ENCODE peak calls at places on chromosomes 4 and X, in four cellular contexts. One of them, this sample, is unnamed.
A peak's percentile ranks its signal among the peaks of the same experiment; 100 is the strongest.

GRCh38 chr4:23881052-23881501 is 8.8 kb downstream of the PPARGC1A start:
- DNase-seq in WTC11: no peak
- DNase-seq in SK-N-SH: no peak
- DNase-seq in K562: no peak
- DNase-seq in this sample: no peak

GRCh38 chrX:65697915-65698796 is 30.7 kb downstream of the MSN start:
- DNase-seq in WTC11: no peak
- DNase-seq in K562: peak; percentile 41
- DNase-seq in SK-N-SH: no peak
- DNase-seq in this sample: peak; percentile 83

GRCh38 chrX:110578270-110578669 is 217.3 kb downstream of the CHRDL1 start:
- DNase-seq in WTC11: no peak
- DNase-seq in SK-N-SH: no peak
- DNase-seq in K562: no peak
- DNase-seq in this sample: no peak

GRCh38 chr4:74455361-74456055 is 10.6 kb downstream of the AREG start:
- DNase-seq in SK-N-SH: no peak
- DNase-seq in WTC11: no peak
- DNase-seq in K562: no peak
- DNase-seq in this sample: no peak

GRCh38 chr4:47490550-47490949 is 5.5 kb downstream of the ATP10D start:
- DNase-seq in K562: no peak
- DNase-seq in SK-N-SH: peak; percentile 16
- DNase-seq in WTC11: no peak
- DNase-seq in this sample: no peak

GRCh38 chrX:54838583-54838982 is 31.0 kb downstream of the MAGED2 start:
- DNase-seq in K562: no peak
- DNase-seq in WTC11: no peak
- DNase-seq in SK-N-SH: no peak
- DNase-seq in this sample: no peak

GRCh38 chrX:14497184-14497666 is 32.1 kb upstream of the GLRA2 start:
- DNase-seq in WTC11: no peak
- DNase-seq in K562: no peak
- DNase-seq in SK-N-SH: no peak
- DNase-seq in this sample: peak; percentile 12

GRCh38 chr4:165634766-165635165 is 238.3 kb upstream of the TLL1 start:
- DNase-seq in WTC11: no peak
- DNase-seq in K562: no peak
- DNase-seq in SK-N-SH: no peak
- DNase-seq in this sample: no peak

GRCh38 chr4:146943691-146944375 is 1.8 kb downstream of the TTC29 start:
- DNase-seq in WTC11: no peak
- DNase-seq in SK-N-SH: no peak
- DNase-seq in K562: no peak
- DNase-seq in this sample: no peak

GRCh38 chr4:8589831-8590545 is 2.6 kb upstream of the CPZ start:
- DNase-seq in K562: no peak
- DNase-seq in WTC11: no peak
- DNase-seq in SK-N-SH: peak; percentile 60
- DNase-seq in this sample: no peak

GRCh38 chrX:22575161-22575845 is 302.6 kb downstream of the CBLL2 start:
- DNase-seq in K562: no peak
- DNase-seq in SK-N-SH: no peak
- DNase-seq in WTC11: no peak
- DNase-seq in this sample: no peak

GRCh38 chr4:95155759-95156451 is 392.9 kb downstream of the UNC5C start:
- DNase-seq in WTC11: no peak
- DNase-seq in K562: peak; percentile 48
- DNase-seq in SK-N-SH: peak; percentile 41
- DNase-seq in this sample: no peak

GRCh38 chr4:6983500-6984142 is 59.6 kb upstream of the TADA2B start:
- DNase-seq in K562: no peak
- DNase-seq in SK-N-SH: no peak
- DNase-seq in WTC11: no peak
- DNase-seq in this sample: no peak

GRCh38 chrX:10286195-10286594 is 129.4 kb downstream of the CLCN4 start:
- DNase-seq in SK-N-SH: peak; percentile 33
- DNase-seq in K562: no peak
- DNase-seq in WTC11: no peak
- DNase-seq in this sample: no peak

GRCh38 chr4:31370866-31371465 is 650.8 kb downstream of the PCDH7 start:
- DNase-seq in K562: peak; percentile 40
- DNase-seq in WTC11: no peak
- DNase-seq in SK-N-SH: peak; percentile 49
- DNase-seq in this sample: peak; percentile 4

GRCh38 chr4:38177792-38178665 is 217.8 kb downstream of the PTTG2 start:
- DNase-seq in SK-N-SH: no peak
- DNase-seq in WTC11: no peak
- DNase-seq in K562: no peak
- DNase-seq in this sample: no peak

GRCh38 chr4:19883841-19884240 is 367.9 kb upstream of the SLIT2 start:
- DNase-seq in K562: no peak
- DNase-seq in WTC11: no peak
- DNase-seq in SK-N-SH: no peak
- DNase-seq in this sample: no peak

GRCh38 chrX:137423241-137423640 is 142.7 kb upstream of the ZIC3 start:
- DNase-seq in K562: no peak
- DNase-seq in SK-N-SH: no peak
- DNase-seq in WTC11: no peak
- DNase-seq in this sample: no peak

GRCh38 chr4:187478292-187479205 is 517.0 kb upstream of the ZFP42 start:
- DNase-seq in WTC11: no peak
- DNase-seq in K562: no peak
- DNase-seq in SK-N-SH: no peak
- DNase-seq in this sample: no peak

GRCh38 chr4:148395771-148396170 is 46.4 kb downstream of the NR3C2 start:
- DNase-seq in SK-N-SH: no peak
- DNase-seq in K562: no peak
- DNase-seq in WTC11: no peak
- DNase-seq in this sample: no peak

GRCh38 chr4:137819964-137820383 is 287.7 kb upstream of the PCDH18 start:
- DNase-seq in K562: no peak
- DNase-seq in SK-N-SH: peak; percentile 9
- DNase-seq in WTC11: peak; percentile 20
- DNase-seq in this sample: peak; percentile 1

GRCh38 chrX:44904542-44905115 is 31.6 kb downstream of the KDM6A start:
- DNase-seq in SK-N-SH: no peak
- DNase-seq in WTC11: no peak
- DNase-seq in K562: no peak
- DNase-seq in this sample: no peak

GRCh38 chr4:52911684-52912294 is 49.7 kb downstream of the RASL11B start:
- DNase-seq in SK-N-SH: peak; percentile 58
- DNase-seq in WTC11: peak; percentile 95
- DNase-seq in K562: peak; percentile 72
- DNase-seq in this sample: peak; percentile 9

GRCh38 chrX:53682885-53683555 is 3.5 kb downstream of the HUWE1 start:
- DNase-seq in WTC11: peak; percentile 13
- DNase-seq in SK-N-SH: peak; percentile 47
- DNase-seq in K562: peak; percentile 45
- DNase-seq in this sample: no peak

GRCh38 chrX:4151798-4152197 is 438.3 kb upstream of the PRKX start:
- DNase-seq in WTC11: no peak
- DNase-seq in SK-N-SH: no peak
- DNase-seq in K562: no peak
- DNase-seq in this sample: no peak

GRCh38 chr4:156568041-156568440 is 403.6 kb downstream of the PDGFC start:
- DNase-seq in SK-N-SH: no peak
- DNase-seq in WTC11: no peak
- DNase-seq in K562: no peak
- DNase-seq in this sample: no peak

GRCh38 chr4:13653356-13653755 is 25.8 kb upstream of the BOD1L1 start:
- DNase-seq in K562: no peak
- DNase-seq in WTC11: no peak
- DNase-seq in SK-N-SH: no peak
- DNase-seq in this sample: no peak

GRCh38 chr4:148790691-148791090 is 348.5 kb upstream of the NR3C2 start:
- DNase-seq in K562: no peak
- DNase-seq in WTC11: no peak
- DNase-seq in SK-N-SH: no peak
- DNase-seq in this sample: no peak

GRCh38 chr4:111066887-111067286 is 444.0 kb upstream of the PITX2 start:
- DNase-seq in WTC11: no peak
- DNase-seq in SK-N-SH: no peak
- DNase-seq in K562: no peak
- DNase-seq in this sample: no peak

GRCh38 chrX:7242613-7243012 is 94.7 kb upstream of the PUDP start:
- DNase-seq in K562: no peak
- DNase-seq in SK-N-SH: no peak
- DNase-seq in WTC11: no peak
- DNase-seq in this sample: peak; percentile 40

GRCh38 chr4:176949022-176949421 is 156.3 kb upstream of the VEGFC start:
- DNase-seq in K562: no peak
- DNase-seq in SK-N-SH: no peak
- DNase-seq in WTC11: no peak
- DNase-seq in this sample: no peak

GRCh38 chr4:2364654-2365053 is 53.8 kb downstream of the ZFYVE28 start:
- DNase-seq in K562: peak; percentile 94
- DNase-seq in WTC11: no peak
- DNase-seq in SK-N-SH: no peak
- DNase-seq in this sample: no peak

GRCh38 chrX:118545510-118545909 is 49.9 kb downstream of the DOCK11 start:
- DNase-seq in WTC11: no peak
- DNase-seq in K562: no peak
- DNase-seq in SK-N-SH: no peak
- DNase-seq in this sample: no peak

GRCh38 chr4:137545461-137545861 is 13.2 kb upstream of the PCDH18 start:
- DNase-seq in K562: no peak
- DNase-seq in WTC11: no peak
- DNase-seq in SK-N-SH: no peak
- DNase-seq in this sample: no peak

GRCh38 chr4:2860391-2861348 is 17.0 kb downstream of the ADD1 start:
- DNase-seq in WTC11: no peak
- DNase-seq in K562: no peak
- DNase-seq in SK-N-SH: no peak
- DNase-seq in this sample: no peak

DNA sequence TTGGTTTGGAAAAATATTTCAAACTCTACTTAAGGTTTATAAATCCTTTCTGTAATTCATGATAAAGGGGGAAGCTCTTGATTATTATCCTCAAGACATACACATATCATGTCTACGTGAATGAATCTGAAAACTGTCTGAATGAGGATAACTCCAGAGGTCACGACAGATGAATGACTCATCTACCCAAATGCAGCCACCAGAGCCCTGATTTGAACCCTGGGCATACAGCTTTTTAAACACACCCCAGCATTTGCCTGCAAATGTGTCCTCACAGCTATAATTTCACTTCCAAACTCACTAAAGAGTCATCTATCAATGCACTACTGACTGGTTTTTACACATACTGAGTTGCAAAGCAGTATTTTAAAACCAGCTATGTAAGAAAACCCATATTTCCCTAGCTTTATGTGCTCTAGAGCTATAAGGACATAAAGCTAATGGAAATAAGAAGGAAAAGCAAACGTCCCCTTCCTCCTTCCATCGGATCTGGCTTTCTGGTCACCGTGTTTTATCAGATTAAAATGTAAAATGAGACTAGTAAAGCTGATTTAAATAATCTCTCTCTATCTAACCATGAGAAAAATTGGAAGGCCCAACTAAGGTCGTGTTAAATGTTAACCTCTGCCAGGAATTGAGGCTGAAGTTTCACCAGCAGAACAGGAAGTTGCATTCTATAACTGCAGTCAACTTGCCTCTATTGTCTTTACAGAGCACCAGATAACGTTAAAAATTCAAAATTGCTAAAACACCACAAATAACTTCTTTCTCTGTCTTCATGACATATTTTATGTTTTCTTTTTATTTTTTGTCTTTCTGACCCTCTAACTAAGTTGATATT is 63.1 kb upstream of the SPP1 start:
- DNase-seq in K562: no peak
- DNase-seq in SK-N-SH: no peak
- DNase-seq in WTC11: no peak
- DNase-seq in this sample: no peak
- TF ChIP-seq USF1 in K562: no peak
- TF ChIP-seq USF1 in SK-N-SH: no peak
- TF ChIP-seq USF1 in WTC11: no peak
- TF ChIP-seq USF1 in this sample: no peak

DNA sequence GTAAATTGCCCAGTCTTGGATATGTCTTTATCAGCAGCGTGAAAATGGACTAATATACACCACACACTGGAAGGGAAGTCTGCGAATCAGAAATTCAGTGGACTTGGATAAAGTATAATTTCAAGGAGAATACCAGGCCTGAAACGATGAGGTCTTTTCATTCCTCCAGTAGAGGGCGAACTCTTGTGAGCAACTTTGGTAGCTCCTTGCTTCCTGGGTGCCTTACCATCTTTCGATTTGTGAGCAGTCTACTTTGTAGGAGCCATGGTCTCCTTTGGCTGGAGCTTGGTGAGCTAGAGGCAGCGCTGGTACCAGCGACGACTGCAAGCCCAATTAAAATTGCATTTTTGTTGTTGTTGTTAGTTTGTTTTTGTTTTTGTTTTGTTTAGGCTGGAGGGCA is 791.9 kb downstream of the FAT4 start:
- DNase-seq in K562: peak; percentile 3
- DNase-seq in SK-N-SH: no peak
- DNase-seq in WTC11: peak; percentile 22
- DNase-seq in this sample: no peak
- TF ChIP-seq USF1 in K562: no peak
- TF ChIP-seq USF1 in SK-N-SH: no peak
- TF ChIP-seq USF1 in WTC11: no peak
- TF ChIP-seq USF1 in this sample: no peak

DNA sequence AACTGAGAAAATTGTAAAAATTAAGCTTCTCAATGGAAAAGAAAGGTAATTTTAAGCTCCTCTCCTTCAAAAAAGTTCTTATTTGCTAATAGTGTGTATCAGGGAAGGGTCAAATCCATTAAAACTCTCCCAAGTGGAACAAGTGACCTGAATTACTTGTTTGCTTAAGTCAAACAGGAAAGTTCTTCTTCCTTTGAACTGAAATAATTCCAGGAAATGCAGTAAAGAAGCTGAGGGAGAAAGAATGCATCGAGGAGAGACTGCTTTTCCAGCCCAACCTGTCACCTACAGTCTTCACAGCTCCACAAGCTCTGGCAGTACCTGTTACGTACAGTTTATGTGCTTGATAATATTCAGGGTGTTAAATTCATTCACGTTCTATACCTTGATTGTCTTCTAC is 131.1 kb downstream of the KLHL8 start:
- DNase-seq in SK-N-SH: no peak
- DNase-seq in WTC11: no peak
- DNase-seq in K562: no peak
- DNase-seq in this sample: no peak
- TF ChIP-seq USF1 in SK-N-SH: no peak
- TF ChIP-seq USF1 in WTC11: no peak
- TF ChIP-seq USF1 in K562: no peak
- TF ChIP-seq USF1 in this sample: no peak

GRCh38 chr4:138957302-138957701 is 58.3 kb upstream of the NOCT start:
- DNase-seq in K562: no peak
- DNase-seq in WTC11: no peak
- DNase-seq in SK-N-SH: no peak
- DNase-seq in this sample: no peak

GRCh38 chr4:138960175-138960710 is 55.3 kb upstream of the NOCT start:
- DNase-seq in WTC11: no peak
- DNase-seq in K562: no peak
- DNase-seq in SK-N-SH: no peak
- DNase-seq in this sample: no peak

GRCh38 chr4:138961687-138962086 is 53.9 kb upstream of the NOCT start:
- DNase-seq in SK-N-SH: no peak
- DNase-seq in K562: no peak
- DNase-seq in WTC11: no peak
- DNase-seq in this sample: no peak

GRCh38 chr4:138958519-138958918 is 57.1 kb upstream of the NOCT start:
- DNase-seq in SK-N-SH: no peak
- DNase-seq in WTC11: no peak
- DNase-seq in K562: no peak
- DNase-seq in this sample: no peak

GRCh38 chr4:138959421-138959820 is 56.2 kb upstream of the NOCT start:
- DNase-seq in SK-N-SH: no peak
- DNase-seq in WTC11: no peak
- DNase-seq in K562: no peak
- DNase-seq in this sample: no peak
- TF ChIP-seq USF1 in SK-N-SH: no peak
- TF ChIP-seq USF1 in WTC11: no peak
- TF ChIP-seq USF1 in K562: no peak
- TF ChIP-seq USF1 in this sample: no peak

This sample was measured in GM12878.